ENCODE peak calls at places on chromosomes 7 and 10, in five cellular contexts. One of them, this sample, is unnamed.

GRCh38 chr10:129365767-129366400 is 101.2 kb upstream of the MGMT start:
- DNase-seq in AG04449: no peak
- DNase-seq in effector memory CD4-positive, alpha-beta T cell: no peak
- DNase-seq in stimulated activated CD4-positive, alpha-beta T cell treated with anti-CD3 and anti-CD28 coated beads, Interleukin-12 subunit alpha, Interleukin-12 subunit beta, amount 100 ng/mL, for 24 hours: no peak
- DNase-seq in esophagus squamous epithelium: no peak
- DNase-seq in this sample: no peak

GRCh38 chr7:150715293-150715692 is 1.1 kb upstream of the GIMAP1 start:
- DNase-seq in effector memory CD4-positive, alpha-beta T cell: no peak
- DNase-seq in esophagus squamous epithelium: no peak
- DNase-seq in AG04449: no peak
- DNase-seq in stimulated activated CD4-positive, alpha-beta T cell treated with anti-CD3 and anti-CD28 coated beads, Interleukin-12 subunit alpha, Interleukin-12 subunit beta, amount 100 ng/mL, for 24 hours: no peak
- DNase-seq in this sample: no peak

GRCh38 chr10:4086041-4086886 is 301.3 kb upstream of the KLF6 start:
- DNase-seq in esophagus squamous epithelium: no peak
- DNase-seq in effector memory CD4-positive, alpha-beta T cell: no peak
- DNase-seq in AG04449: no peak
- DNase-seq in stimulated activated CD4-positive, alpha-beta T cell treated with anti-CD3 and anti-CD28 coated beads, Interleukin-12 subunit alpha, Interleukin-12 subunit beta, amount 100 ng/mL, for 24 hours: no peak
- DNase-seq in this sample: no peak

GRCh38 chr7:135208417-135208793 is 2.9 kb downstream of the WDR91 start:
- DNase-seq in stimulated activated CD4-positive, alpha-beta T cell treated with anti-CD3 and anti-CD28 coated beads, Interleukin-12 subunit alpha, Interleukin-12 subunit beta, amount 100 ng/mL, for 24 hours: no peak
- DNase-seq in esophagus squamous epithelium: no peak
- DNase-seq in AG04449: no peak
- DNase-seq in effector memory CD4-positive, alpha-beta T cell: no peak
- DNase-seq in this sample: no peak

GRCh38 chr10:87700031-87700796 is 40.5 kb downstream of the PAPSS2 start:
- DNase-seq in AG04449: peak
- DNase-seq in esophagus squamous epithelium: no peak
- DNase-seq in stimulated activated CD4-positive, alpha-beta T cell treated with anti-CD3 and anti-CD28 coated beads, Interleukin-12 subunit alpha, Interleukin-12 subunit beta, amount 100 ng/mL, for 24 hours: no peak
- DNase-seq in effector memory CD4-positive, alpha-beta T cell: no peak
- DNase-seq in this sample: peak

GRCh38 chr10:49151025-49151445 is 17.2 kb upstream of the FAM170B start:
- DNase-seq in esophagus squamous epithelium: no peak
- DNase-seq in stimulated activated CD4-positive, alpha-beta T cell treated with anti-CD3 and anti-CD28 coated beads, Interleukin-12 subunit alpha, Interleukin-12 subunit beta, amount 100 ng/mL, for 24 hours: no peak
- DNase-seq in effector memory CD4-positive, alpha-beta T cell: no peak
- DNase-seq in AG04449: no peak
- DNase-seq in this sample: no peak

GRCh38 chr7:88200793-88201192 is 19.0 kb downstream of the SRI start:
- DNase-seq in esophagus squamous epithelium: no peak
- DNase-seq in AG04449: no peak
- DNase-seq in stimulated activated CD4-positive, alpha-beta T cell treated with anti-CD3 and anti-CD28 coated beads, Interleukin-12 subunit alpha, Interleukin-12 subunit beta, amount 100 ng/mL, for 24 hours: no peak
- DNase-seq in effector memory CD4-positive, alpha-beta T cell: no peak
- DNase-seq in this sample: no peak

GRCh38 chr10:122490786-122491680 is 29.7 kb downstream of the HTRA1 start:
- DNase-seq in AG04449: no peak
- DNase-seq in esophagus squamous epithelium: no peak
- DNase-seq in effector memory CD4-positive, alpha-beta T cell: peak
- DNase-seq in stimulated activated CD4-positive, alpha-beta T cell treated with anti-CD3 and anti-CD28 coated beads, Interleukin-12 subunit alpha, Interleukin-12 subunit beta, amount 100 ng/mL, for 24 hours: peak
- DNase-seq in this sample: no peak